ENCODE peak calls at places on chromosomes 4 and X, in six cellular contexts. A is small intestine, Q is Caco-2, V is astrocyte, S is upper lobe of right lung, E is uterus. G is an unnamed sample.

GRCh38 chr4:152563209-152563608 is 27.3 kb upstream of the FBXW7 start:
- DNase-seq in S (no peak), Q (no peak), A (peak; percentile 72), V (no peak), E (no peak), G (no peak)

GRCh38 chr4:113976937-113977855 is 2.3 kb downstream of the ARSJ start:
- DNase-seq in Q (no peak), V (no peak), S (no peak), E (no peak), A (no peak), G (no peak)

GRCh38 chr4:1366371-1367229 is 19.6 kb downstream of the UVSSA start:
- DNase-seq in Q (no peak), S (peak; percentile 58), A (no peak), E (no peak), V (no peak), G (no peak)

GRCh38 chrX:130704053-130705038 is 198.7 kb downstream of the ENOX2 start:
- DNase-seq in Q (no peak), S (no peak), E (no peak), A (peak; percentile 1), V (peak; percentile 39), G (no peak)

GRCh38 chr4:95889662-95890061 is 49.8 kb downstream of the PDHA2 start:
- DNase-seq in V (peak; percentile 3), Q (no peak), E (no peak), A (no peak), S (no peak), G (peak; percentile 6)

GRCh38 chrX:68287419-68287818 is 145.9 kb downstream of the OPHN1 start:
- DNase-seq in V (no peak), E (no peak), Q (no peak), S (no peak), A (no peak), G (no peak)

GRCh38 chr4:161247831-161248230 is 916.0 kb downstream of the FSTL5 start:
- DNase-seq in V (no peak), Q (no peak), E (no peak), S (no peak), A (no peak), G (no peak)

GRCh38 chr4:71430609-71431008 is 91.8 kb downstream of the SLC4A4 start:
- DNase-seq in E (no peak), A (no peak), Q (no peak), S (no peak), V (no peak), G (no peak)

GRCh38 chr4:100494166-100494565 is 23.7 kb downstream of the EMCN start:
- DNase-seq in S (no peak), Q (no peak), V (peak; percentile 8), A (no peak), E (no peak), G (no peak)

GRCh38 chr4:18593297-18594002 is 571.9 kb upstream of the LCORL start:
- DNase-seq in S (no peak), E (peak; percentile 19), A (peak; percentile 75), Q (peak; percentile 48), V (peak; percentile 36), G (peak; percentile 59)

GRCh38 chrX:27598312-27598711 is 8.2 kb downstream of the DCAF8L2 start:
- DNase-seq in Q (peak; percentile 80), A (peak; percentile 14), S (no peak), E (no peak), V (peak; percentile 13), G (no peak)

GRCh38 chrX:1391370-1391706 is 575 bp downstream of the SLC25A6 start:
- DNase-seq in V (no peak), S (no peak), E (no peak), Q (peak; percentile 88), A (no peak), G (no peak)

GRCh38 chrX:20623448-20623847 is 356.7 kb upstream of the RPS6KA3 start:
- DNase-seq in E (no peak), A (no peak), S (no peak), Q (no peak), V (peak; percentile 40), G (peak; percentile 39)

GRCh38 chrX:135382260-135382659 is 39.5 kb upstream of the SMIM10L2A start:
- DNase-seq in S (no peak), Q (no peak), A (no peak), E (no peak), V (no peak), G (no peak)

GRCh38 chr4:113908829-113909228 is 70.6 kb downstream of the ARSJ start:
- DNase-seq in V (no peak), A (no peak), E (no peak), Q (no peak), S (no peak), G (no peak)

GRCh38 chr4:150119492-150119891 is 41.2 kb downstream of the DCLK2 start:
- DNase-seq in A (no peak), V (peak; percentile 50), E (no peak), S (no peak), Q (no peak), G (peak; percentile 45)

GRCh38 chr4:137648531-137648930 is 116.2 kb upstream of the PCDH18 start:
- DNase-seq in V (no peak), A (no peak), Q (no peak), E (no peak), S (no peak), G (no peak)

GRCh38 chr4:125187621-125188176 is 127.1 kb upstream of the FAT4 start:
- DNase-seq in Q (no peak), A (no peak), V (peak; percentile 80), S (no peak), E (no peak), G (peak; percentile 69)

GRCh38 chr4:185122681-185123345 is 20.3 kb upstream of the SLC25A4 start:
- DNase-seq in V (peak; percentile 28), S (no peak), E (no peak), A (no peak), Q (no peak), G (no peak)

GRCh38 chr4:184398741-184399504 is 75.4 kb downstream of the IRF2 start:
- DNase-seq in Q (no peak), V (no peak), A (no peak), E (no peak), S (no peak), G (no peak)

GRCh38 chrX:141838016-141838415 is at the start of gene MAGEC3:
- DNase-seq in Q (no peak), E (no peak), A (no peak), S (no peak), V (no peak), G (no peak)

GRCh38 chr4:25879587-25879986 is 16.8 kb upstream of the SEL1L3 start:
- DNase-seq in S (no peak), V (no peak), Q (no peak), A (no peak), E (no peak), G (no peak)

GRCh38 chr4:102180080-102180479 is 165.2 kb downstream of the SLC39A8 start:
- DNase-seq in Q (no peak), S (no peak), A (no peak), V (no peak), E (no peak), G (no peak)

GRCh38 chr4:57064811-57065711 is 45.1 kb downstream of the IGFBP7 start:
- DNase-seq in A (no peak), Q (no peak), E (peak; percentile 72), V (peak; percentile 99), S (no peak), G (no peak)

GRCh38 chr4:10783351-10783750 is 98.8 kb upstream of the CLNK start:
- DNase-seq in E (no peak), Q (no peak), A (no peak), S (no peak), V (peak; percentile 79), G (no peak)

GRCh38 chr4:181524455-181524854 is 718.7 kb upstream of the TENM3 start:
- DNase-seq in A (no peak), V (no peak), S (no peak), Q (no peak), E (no peak), G (no peak)
- H3K4me1 ChIP-seq in A (no peaks in the 10 kb centered on the region), V (no peaks in the 10 kb centered on the region), S (no peaks in the 10 kb centered on the region), Q (no peaks in the 10 kb centered on the region), E (no peaks in the 10 kb centered on the region), G (no peaks in the 10 kb centered on the region)

GRCh38 chrX:25049971-25050370 is 34.2 kb upstream of the ARX start:
- DNase-seq in S (no peak), E (no peak), A (no peak), Q (no peak), V (no peak), G (no peak)
- H3K4me1 ChIP-seq in S (no peaks in the 10 kb centered on the region), E (no peaks in the 10 kb centered on the region), A (no peaks in the 10 kb centered on the region), Q (no peaks in the 10 kb centered on the region), V (no peaks in the 10 kb centered on the region), G (no peaks in the 10 kb centered on the region)

GRCh38 chr4:148253748-148254147 is 188.5 kb downstream of the NR3C2 start:
- DNase-seq in E (no peak), A (peak; percentile 73), Q (no peak), S (no peak), V (no peak), G (no peak)

GRCh38 chr4:148259841-148260240 is 182.4 kb downstream of the NR3C2 start:
- DNase-seq in A (no peak), S (no peak), Q (no peak), E (no peak), V (no peak), G (no peak)

GRCh38 chr4:148258526-148258925 is 183.7 kb downstream of the NR3C2 start:
- DNase-seq in S (no peak), Q (no peak), V (no peak), E (peak; percentile 22), A (no peak), G (no peak)

DNA sequence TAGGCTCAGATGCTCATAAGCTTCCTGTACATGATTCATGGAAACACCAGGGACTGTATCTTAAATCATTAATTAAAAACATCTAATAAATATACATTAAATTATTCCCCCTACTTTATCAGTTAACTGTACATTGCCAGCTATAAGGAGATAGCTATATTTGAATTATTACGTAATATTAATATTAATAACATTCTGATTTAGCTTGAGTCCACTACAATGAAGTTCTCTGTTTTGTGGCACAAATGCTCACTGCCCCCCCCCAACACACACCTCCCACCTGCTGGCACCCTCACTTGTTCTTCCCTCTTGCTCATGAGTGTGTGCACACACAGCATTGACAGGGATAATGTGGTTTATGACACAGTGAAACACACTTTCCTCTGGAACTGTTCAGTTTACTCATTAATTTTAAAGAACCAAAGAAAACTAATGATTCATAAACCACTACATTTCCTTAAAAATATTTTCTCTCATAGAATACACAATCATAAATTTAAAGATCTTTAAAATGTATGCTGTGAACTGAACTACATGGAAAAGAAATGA is 187.3 kb downstream of the NR3C2 start:
- DNase-seq in S (no peak), A (no peak), V (no peak), E (no peak), Q (no peak), G (no peak)
- H3K4me1 ChIP-seq in S (no peaks in the 10 kb centered on the region), A (no peaks in the 10 kb centered on the region), V (no peaks in the 10 kb centered on the region), E (no peaks in the 10 kb centered on the region), Q (peaks cover 9% of the 10 kb centered on the region), G (no peaks in the 10 kb centered on the region)

GRCh38 chr4:3302164-3302785 is 9.5 kb downstream of the RGS12 start:
- DNase-seq in A (no peak), Q (no peak), S (peak; percentile 57), V (peak; percentile 51), E (no peak), G (no peak)

GRCh38 chr4:3302786-3303444 is 10.1 kb downstream of the RGS12 start:
- DNase-seq in S (peak; percentile 58), Q (no peak), E (no peak), A (no peak), V (no peak), G (no peak)

GRCh38 chr4:3303840-3304715 is 11.3 kb downstream of the RGS12 start:
- DNase-seq in A (no peak), S (peak; percentile 29), Q (no peak), E (no peak), V (no peak), G (no peak)

GRCh38 chr4:3304831-3305609 is 12.2 kb downstream of the RGS12 start:
- DNase-seq in S (peak; percentile 56), V (peak; percentile 49), Q (no peak), E (peak; percentile 50), A (no peak), G (no peak)

GRCh38 chr4:3303445-3303824 is 10.6 kb downstream of the RGS12 start:
- DNase-seq in Q (no peak), V (no peak), A (no peak), S (no peak), E (no peak), G (no peak)
- H3K4me1 ChIP-seq in Q (no peaks in the 10 kb centered on the region), V (peaks cover 15% of the 10 kb centered on the region), A (no peaks in the 10 kb centered on the region), S (peaks cover 58% of the 10 kb centered on the region), E (no peaks in the 10 kb centered on the region), G (no peaks in the 10 kb centered on the region)

G was measured in foreskin keratinocyte.